ENCODE peak calls at places on chromosomes 12 and 14, in six cellular contexts. One of them, this sample, is unnamed.

GRCh38 chr14:68395585-68395984 is 397.3 kb downstream of the ZFP36L1 start:
- DNase-seq in neuronal stem cell: no peak
- DNase-seq in astrocyte of the spinal cord: peak; percentile 50
- DNase-seq in B cell: no peak
- DNase-seq in heart right ventricle: no peak
- DNase-seq in HT-29: no peak
- DNase-seq in this sample: peak; percentile 37

GRCh38 chr12:6226002-6226700 is 26.0 kb downstream of the CD9 start:
- DNase-seq in neuronal stem cell: no peak
- DNase-seq in astrocyte of the spinal cord: peak; percentile 89
- DNase-seq in B cell: no peak
- DNase-seq in heart right ventricle: peak; percentile 77
- DNase-seq in HT-29: no peak
- DNase-seq in this sample: peak; percentile 57

GRCh38 chr12:3837049-3837448 is 36.1 kb downstream of the PARP11 start:
- DNase-seq in neuronal stem cell: no peak
- DNase-seq in astrocyte of the spinal cord: no peak
- DNase-seq in B cell: no peak
- DNase-seq in heart right ventricle: no peak
- DNase-seq in HT-29: no peak
- DNase-seq in this sample: no peak

GRCh38 chr12:125071456-125071855 is 6.2 kb downstream of the AACS start:
- DNase-seq in neuronal stem cell: no peak
- DNase-seq in astrocyte of the spinal cord: no peak
- DNase-seq in B cell: no peak
- DNase-seq in heart right ventricle: no peak
- DNase-seq in HT-29: no peak
- DNase-seq in this sample: no peak

GRCh38 chr14:36585100-36585499 is 2.7 kb upstream of the NKX2-8 start:
- DNase-seq in neuronal stem cell: no peak
- DNase-seq in astrocyte of the spinal cord: no peak
- DNase-seq in B cell: no peak
- DNase-seq in heart right ventricle: no peak
- DNase-seq in HT-29: no peak
- DNase-seq in this sample: no peak

GRCh38 chr12:51855586-51856428 is 7.3 kb upstream of the FIGNL2 start:
- DNase-seq in neuronal stem cell: peak; percentile 79
- DNase-seq in astrocyte of the spinal cord: peak; percentile 20
- DNase-seq in B cell: no peak
- DNase-seq in heart right ventricle: peak; percentile 47
- DNase-seq in HT-29: no peak
- DNase-seq in this sample: no peak

GRCh38 chr14:20652996-20653975 is 11.8 kb upstream of the OR6S1 start:
- DNase-seq in neuronal stem cell: peak; percentile 72
- DNase-seq in astrocyte of the spinal cord: peak; percentile 42
- DNase-seq in B cell: no peak
- DNase-seq in heart right ventricle: no peak
- DNase-seq in HT-29: no peak
- DNase-seq in this sample: no peak

GRCh38 chr14:23023500-23024152 is 11.1 kb downstream of the PSMB5 start:
- DNase-seq in neuronal stem cell: no peak
- DNase-seq in astrocyte of the spinal cord: no peak
- DNase-seq in B cell: no peak
- DNase-seq in heart right ventricle: no peak
- DNase-seq in HT-29: no peak
- DNase-seq in this sample: no peak

GRCh38 chr12:50728841-50729240 is 35.1 kb upstream of the ATF1 start:
- DNase-seq in neuronal stem cell: no peak
- DNase-seq in astrocyte of the spinal cord: no peak
- DNase-seq in B cell: no peak
- DNase-seq in heart right ventricle: no peak
- DNase-seq in HT-29: no peak
- DNase-seq in this sample: no peak

GRCh38 chr14:29220077-29220476 is 453.5 kb downstream of the FOXG1 start:
- DNase-seq in neuronal stem cell: no peak
- DNase-seq in astrocyte of the spinal cord: no peak
- DNase-seq in B cell: no peak
- DNase-seq in heart right ventricle: no peak
- DNase-seq in HT-29: no peak
- DNase-seq in this sample: no peak

GRCh38 chr12:96986883-96987523 is 79.9 kb downstream of the NEDD1 start:
- DNase-seq in neuronal stem cell: peak; percentile 48
- DNase-seq in astrocyte of the spinal cord: peak; percentile 41
- DNase-seq in B cell: no peak
- DNase-seq in heart right ventricle: no peak
- DNase-seq in HT-29: peak; percentile 9
- DNase-seq in this sample: no peak

GRCh38 chr12:69908208-69908607 is 83.2 kb downstream of the MYRFL start:
- DNase-seq in neuronal stem cell: no peak
- DNase-seq in astrocyte of the spinal cord: no peak
- DNase-seq in B cell: no peak
- DNase-seq in heart right ventricle: no peak
- DNase-seq in HT-29: no peak
- DNase-seq in this sample: no peak

GRCh38 chr12:3655331-3655900 is 97.5 kb downstream of the CRACR2A start:
- DNase-seq in neuronal stem cell: no peak
- DNase-seq in astrocyte of the spinal cord: no peak
- DNase-seq in B cell: no peak
- DNase-seq in heart right ventricle: no peak
- DNase-seq in HT-29: peak; percentile 40
- DNase-seq in this sample: no peak

GRCh38 chr14:102363182-102363952 is 626 bp downstream of the TECPR2 start:
- DNase-seq in neuronal stem cell: peak; percentile 2
- DNase-seq in astrocyte of the spinal cord: peak; percentile 38
- DNase-seq in B cell: no peak
- DNase-seq in heart right ventricle: no peak
- DNase-seq in HT-29: peak; percentile 12
- DNase-seq in this sample: peak; percentile 58

GRCh38 chr14:92986254-92987147 is 63.6 kb downstream of the CHGA start:
- DNase-seq in neuronal stem cell: no peak
- DNase-seq in astrocyte of the spinal cord: peak; percentile 28
- DNase-seq in B cell: no peak
- DNase-seq in heart right ventricle: peak; percentile 24
- DNase-seq in HT-29: no peak
- DNase-seq in this sample: no peak

GRCh38 chr12:11856971-11857370 is 207.5 kb downstream of the ETV6 start:
- DNase-seq in neuronal stem cell: no peak
- DNase-seq in astrocyte of the spinal cord: no peak
- DNase-seq in B cell: no peak
- DNase-seq in heart right ventricle: no peak
- DNase-seq in HT-29: no peak
- DNase-seq in this sample: no peak

GRCh38 chr12:110657747-110658146 is 31.2 kb downstream of the HVCN1 start:
- DNase-seq in neuronal stem cell: no peak
- DNase-seq in astrocyte of the spinal cord: no peak
- DNase-seq in B cell: no peak
- DNase-seq in heart right ventricle: no peak
- DNase-seq in HT-29: no peak
- DNase-seq in this sample: no peak

GRCh38 chr12:131159660-131160059 is 206.0 kb downstream of the ADGRD1 start:
- DNase-seq in neuronal stem cell: no peak
- DNase-seq in astrocyte of the spinal cord: no peak
- DNase-seq in B cell: no peak
- DNase-seq in heart right ventricle: no peak
- DNase-seq in HT-29: peak; percentile 25
- DNase-seq in this sample: no peak

GRCh38 chr12:43847427-43847826 is 11.5 kb downstream of the TMEM117 start:
- DNase-seq in neuronal stem cell: no peak
- DNase-seq in astrocyte of the spinal cord: peak; percentile 52
- DNase-seq in B cell: no peak
- DNase-seq in heart right ventricle: no peak
- DNase-seq in HT-29: peak; percentile 38
- DNase-seq in this sample: no peak

GRCh38 chr12:4909734-4910501 is at the start of gene KCNA1:
- DNase-seq in neuronal stem cell: peak; percentile 33
- DNase-seq in astrocyte of the spinal cord: no peak
- DNase-seq in B cell: peak; percentile 58
- DNase-seq in heart right ventricle: peak; percentile 20
- DNase-seq in HT-29: no peak
- DNase-seq in this sample: peak; percentile 9

GRCh38 chr12:125289965-125290364 is 224.7 kb downstream of the AACS start:
- DNase-seq in neuronal stem cell: no peak
- DNase-seq in astrocyte of the spinal cord: no peak
- DNase-seq in B cell: no peak
- DNase-seq in heart right ventricle: no peak
- DNase-seq in HT-29: no peak
- DNase-seq in this sample: no peak

GRCh38 chr12:25824729-25825128 is 133.8 kb upstream of the RASSF8 start:
- DNase-seq in neuronal stem cell: no peak
- DNase-seq in astrocyte of the spinal cord: no peak
- DNase-seq in B cell: no peak
- DNase-seq in heart right ventricle: no peak
- DNase-seq in HT-29: no peak
- DNase-seq in this sample: no peak

GRCh38 chr14:100677152-100677924 is 49.4 kb upstream of the DLK1 start:
- DNase-seq in neuronal stem cell: no peak
- DNase-seq in astrocyte of the spinal cord: no peak
- DNase-seq in B cell: no peak
- DNase-seq in heart right ventricle: peak; percentile 46
- DNase-seq in HT-29: peak; percentile 42
- DNase-seq in this sample: peak; percentile 56

GRCh38 chr12:131024026-131024425 is 70.3 kb downstream of the ADGRD1 start:
- DNase-seq in neuronal stem cell: no peak
- DNase-seq in astrocyte of the spinal cord: no peak
- DNase-seq in B cell: no peak
- DNase-seq in heart right ventricle: no peak
- DNase-seq in HT-29: no peak
- DNase-seq in this sample: no peak

GRCh38 chr14:68970096-68970612 is 8.9 kb downstream of the ACTN1 start:
- DNase-seq in neuronal stem cell: no peak
- DNase-seq in astrocyte of the spinal cord: peak; percentile 20
- DNase-seq in B cell: no peak
- DNase-seq in heart right ventricle: no peak
- DNase-seq in HT-29: no peak
- DNase-seq in this sample: no peak

GRCh38 chr12:175250-175649 is 38.7 kb downstream of the SLC6A12 start:
- DNase-seq in neuronal stem cell: no peak
- DNase-seq in astrocyte of the spinal cord: no peak
- DNase-seq in B cell: no peak
- DNase-seq in heart right ventricle: peak; percentile 73
- DNase-seq in HT-29: no peak
- DNase-seq in this sample: no peak

GRCh38 chr14:32552766-32553165 is 223.7 kb downstream of the AKAP6 start:
- DNase-seq in neuronal stem cell: no peak
- DNase-seq in astrocyte of the spinal cord: no peak
- DNase-seq in B cell: no peak
- DNase-seq in heart right ventricle: no peak
- DNase-seq in HT-29: no peak
- DNase-seq in this sample: no peak

GRCh38 chr14:73427516-73428264 is 30.7 kb downstream of the NUMB start:
- DNase-seq in neuronal stem cell: no peak
- DNase-seq in astrocyte of the spinal cord: no peak
- DNase-seq in B cell: no peak
- DNase-seq in heart right ventricle: no peak
- DNase-seq in HT-29: no peak
- DNase-seq in this sample: no peak

GRCh38 chr14:68407275-68407674 is 385.6 kb downstream of the ZFP36L1 start:
- DNase-seq in neuronal stem cell: no peak
- DNase-seq in astrocyte of the spinal cord: no peak
- DNase-seq in B cell: no peak
- DNase-seq in heart right ventricle: no peak
- DNase-seq in HT-29: peak; percentile 22
- DNase-seq in this sample: no peak

GRCh38 chr12:91349451-91349850 is 166.8 kb upstream of the DCN start:
- DNase-seq in neuronal stem cell: no peak
- DNase-seq in astrocyte of the spinal cord: no peak
- DNase-seq in B cell: no peak
- DNase-seq in heart right ventricle: no peak
- DNase-seq in HT-29: no peak
- DNase-seq in this sample: no peak

GRCh38 chr12:5624873-5625272 is 193.0 kb downstream of the NTF3 start:
- DNase-seq in neuronal stem cell: no peak
- DNase-seq in astrocyte of the spinal cord: no peak
- DNase-seq in B cell: no peak
- DNase-seq in heart right ventricle: no peak
- DNase-seq in HT-29: no peak
- DNase-seq in this sample: no peak

GRCh38 chr12:128798543-128799341 is 25.0 kb downstream of the SLC15A4 start:
- DNase-seq in neuronal stem cell: no peak
- DNase-seq in astrocyte of the spinal cord: no peak
- DNase-seq in B cell: no peak
- DNase-seq in heart right ventricle: no peak
- DNase-seq in HT-29: no peak
- DNase-seq in this sample: no peak